ENCODE peak calls at places on chromosomes 5 and 9, in nine cellular contexts. N is transverse colon; J is spleen; I is PC-3; M is IMR-90; O is astrocyte; L is heart right ventricle; H is A549; X is CD8-positive, alpha-beta T cell. W is an unnamed sample.

GRCh38 chr5:78569441-78569840 is 79.1 kb downstream of the LHFPL2 start:
- DNase-seq in M (peak; percentile 87), J (no peak), X (no peak), I (no peak), L (no peak), N (peak; percentile 18), H (no peak), O (peak; percentile 84), W (no peak)

GRCh38 chr9:12816656-12817101 is 41.9 kb downstream of the LURAP1L start:
- DNase-seq in X (no peak), O (no peak), N (no peak), M (no peak), J (no peak), L (no peak), I (peak; percentile 32), H (peak; percentile 68), W (no peak)

GRCh38 chr9:93155716-93156474 is 21.8 kb upstream of the NINJ1 start:
- DNase-seq in M (no peak), N (no peak), J (no peak), L (no peak), I (no peak), H (no peak), X (no peak), O (no peak), W (no peak)

GRCh38 chr9:127707766-127708165 is 978 bp downstream of the CFAP157 start:
- DNase-seq in M (no peak), N (peak; percentile 34), H (peak; percentile 44), I (peak; percentile 49), L (no peak), X (peak; percentile 29), O (no peak), J (no peak), W (peak; percentile 56)

GRCh38 chr5:68122439-68122906 is 93.1 kb upstream of the PIK3R1 start:
- DNase-seq in I (no peak), N (peak; percentile 76), M (no peak), X (no peak), J (no peak), L (no peak), O (no peak), H (no peak), W (peak; percentile 82)

GRCh38 chr9:13717356-13718057 is 438.0 kb upstream of the MPDZ start:
- DNase-seq in X (no peak), N (no peak), H (no peak), L (no peak), M (peak; percentile 7), O (peak; percentile 27), I (peak; percentile 32), J (no peak), W (no peak)

GRCh38 chr9:128927731-128928411 is 7.1 kb downstream of the PHYHD1 start:
- DNase-seq in L (peak; percentile 54), N (peak; percentile 54), J (no peak), X (peak; percentile 34), M (peak; percentile 47), O (peak; percentile 12), H (peak; percentile 70), I (peak; percentile 62), W (peak; percentile 70)

GRCh38 chr9:90933468-90933867 is 131.8 kb downstream of the SYK start:
- DNase-seq in J (no peak), O (no peak), L (no peak), M (no peak), X (no peak), N (no peak), H (no peak), I (no peak), W (no peak)

GRCh38 chr9:134069536-134070399 is 1.9 kb upstream of the BRD3 start:
- DNase-seq in N (no peak), L (no peak), J (peak; percentile 76), X (no peak), H (no peak), I (no peak), O (no peak), M (no peak), W (no peak)

GRCh38 chr5:135100011-135100410 is 66.0 kb upstream of the PITX1 start:
- DNase-seq in O (no peak), H (no peak), N (no peak), J (peak; percentile 16), L (no peak), X (no peak), I (no peak), M (no peak), W (no peak)

GRCh38 chr5:149641000-149641576 is 59.8 kb downstream of the ARHGEF37 start:
- DNase-seq in O (no peak), X (no peak), M (peak; percentile 43), I (no peak), N (peak; percentile 81), J (no peak), H (peak; percentile 33), L (peak; percentile 76), W (peak; percentile 79)

GRCh38 chr9:110891760-110892159 is 146.5 kb downstream of the LPAR1 start:
- DNase-seq in M (peak; percentile 75), I (peak; percentile 66), O (peak; percentile 28), N (no peak), J (no peak), X (no peak), H (peak; percentile 51), L (no peak), W (no peak)

GRCh38 chr5:158858746-158859145 is 241.0 kb downstream of the EBF1 start:
- DNase-seq in I (no peak), N (no peak), J (no peak), L (no peak), H (no peak), M (no peak), X (no peak), O (no peak), W (no peak)

GRCh38 chr5:158857376-158857775 is 242.3 kb downstream of the EBF1 start:
- DNase-seq in H (no peak), O (no peak), I (no peak), X (no peak), J (no peak), L (no peak), M (no peak), N (no peak), W (no peak)

GRCh38 chr5:158858011-158858410 is 241.7 kb downstream of the EBF1 start:
- DNase-seq in N (no peak), M (no peak), J (no peak), O (no peak), H (no peak), X (no peak), L (no peak), I (no peak), W (no peak)

GRCh38 chr5:158861366-158861765 is 238.3 kb downstream of the EBF1 start:
- DNase-seq in O (no peak), M (no peak), H (no peak), J (no peak), I (no peak), L (no peak), X (no peak), N (no peak), W (no peak)

DNA sequence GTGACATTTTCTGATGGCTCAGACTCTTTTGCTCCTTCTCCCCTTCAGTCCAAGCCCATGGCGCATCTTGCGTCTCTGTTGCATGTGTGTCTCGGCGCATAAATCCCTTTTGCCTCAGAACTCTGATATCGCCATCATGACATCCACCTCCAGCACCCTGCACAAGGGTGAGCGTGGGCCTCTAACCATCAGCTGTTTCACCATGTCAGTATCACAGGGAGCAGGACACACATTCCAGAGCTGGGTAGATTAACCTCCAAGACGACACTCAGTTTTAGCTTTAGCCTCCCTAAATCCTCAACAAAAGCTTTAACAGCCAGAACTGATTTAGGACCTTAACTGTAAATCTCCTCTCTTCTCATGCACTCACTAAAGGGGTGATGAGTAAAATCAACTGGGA is 239.0 kb downstream of the EBF1 start:
- DNase-seq in N (no peak), M (no peak), L (no peak), I (no peak), X (no peak), H (no peak), O (no peak), J (no peak), W (no peak)
- H3K4me3 ChIP-seq in N (no peak overlapping the region), M (no peak overlapping the region), L (no peak overlapping the region), I (no peak overlapping the region), X (no peak overlapping the region), H (no peak overlapping the region), O (no peak overlapping the region), J (no peak overlapping the region), W (no peak overlapping the region)

GRCh38 chr5:139738777-139739611 is 56.6 kb upstream of the PSD2 start:
- DNase-seq in J (no peak), N (no peak), I (no peak), O (no peak), H (no peak), L (no peak), M (no peak), X (no peak), W (no peak)

GRCh38 chr5:139740993-139741672 is 54.5 kb upstream of the PSD2 start:
- DNase-seq in X (no peak), N (no peak), L (no peak), M (no peak), I (no peak), O (no peak), J (no peak), H (no peak), W (no peak)

GRCh38 chr5:139740138-139740992 is 55.2 kb upstream of the PSD2 start:
- DNase-seq in L (no peak), I (no peak), N (no peak), H (no peak), M (no peak), X (no peak), J (no peak), O (no peak), W (no peak)

GRCh38 chr5:139738193-139738592 is 57.4 kb upstream of the PSD2 start:
- DNase-seq in J (no peak), X (no peak), O (no peak), L (no peak), H (no peak), M (no peak), N (no peak), I (no peak), W (no peak)

GRCh38 chr5:139739612-139739974 is 56.0 kb upstream of the PSD2 start:
- DNase-seq in O (no peak), I (no peak), M (no peak), X (no peak), H (no peak), N (no peak), L (no peak), J (no peak), W (no peak)
- H3K4me1 ChIP-seq in O (peaks cover 27% of the 10 kb centered on the region), I (no peaks in the 10 kb centered on the region), M (peaks cover 11% of the 10 kb centered on the region), X (no peaks in the 10 kb centered on the region), H (peaks cover 22% of the 10 kb centered on the region), N (no peaks in the 10 kb centered on the region), L (no peaks in the 10 kb centered on the region), J (peaks cover 10% of the 10 kb centered on the region), W (no peaks in the 10 kb centered on the region)

GRCh38 chr5:170552486-170553122 is 48.8 kb downstream of the KCNIP1 start:
- DNase-seq in M (peak; percentile 88), L (peak; percentile 88), X (no peak), O (peak; percentile 94), I (no peak), N (peak; percentile 62), H (no peak), J (peak; percentile 80), W (peak; percentile 70)
- TF ChIP-seq CTCF in M (no peak), L (no peak), X (no peak), O (no peak), I (no peak), N (no peak), H (no peak), J (no peak), W (no peak)

DNA sequence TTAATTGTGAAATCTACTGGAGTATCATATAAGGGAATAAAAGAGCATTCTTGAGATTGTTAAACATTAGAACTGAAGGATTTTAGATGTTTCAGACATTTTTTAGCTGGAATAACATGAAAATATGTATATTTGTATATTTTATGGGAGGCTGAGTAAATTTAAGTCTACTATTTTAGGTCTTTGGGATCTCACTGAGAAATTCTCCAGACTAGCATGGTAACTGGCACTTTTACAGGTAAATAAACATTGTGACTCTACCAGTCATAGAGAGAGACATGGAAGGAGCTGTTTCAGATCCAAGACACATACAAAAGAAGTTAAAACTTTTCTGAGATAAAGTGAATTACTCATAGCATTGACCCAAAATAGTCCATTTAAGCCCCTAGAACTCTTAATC is 59.4 kb downstream of the NDUFAF2 start:
- DNase-seq in N (no peak), M (peak; percentile 40), I (no peak), H (no peak), L (no peak), O (peak; percentile 22), X (no peak), J (no peak), W (no peak)
- H3K4me3 ChIP-seq in N (no peak overlapping the region), M (no peak overlapping the region), I (no peak overlapping the region), H (no peak overlapping the region), L (no peak overlapping the region), O (no peak overlapping the region), X (no peak overlapping the region), J (no peak overlapping the region), W (no peak overlapping the region)